ENCODE peak calls at places on chromosomes 11 and 22, in nine cellular contexts. D is PC-3; S is lower lobe of right lung; V is adipocyte; Z is cardiac muscle cell; H is CD8-positive, alpha-beta T cell; L is uterus; X is colonic mucosa; N is tibial nerve. U is an unnamed sample. For H3K27me3 and H3K9me3, the result is how much of the 10 kb centered on the place peaks cover.

GRCh38 chr11:126992065-126992803 is 8.3 kb downstream of the KIRREL3 start:
- DNase-seq in Z (peak), N (no peak), S (no peak), X (no peak), D (peak), H (no peak), L (no peak), V (peak), U (no peak)

GRCh38 chr11:26478710-26479109 is 93.4 kb downstream of the MUC15 start:
- DNase-seq in Z (no peak), H (no peak), N (no peak), V (peak), X (no peak), S (no peak), L (no peak), D (no peak), U (no peak)

GRCh38 chr11:74100735-74101134 is 70.1 kb downstream of the C2CD3 start:
- DNase-seq in S (no peak), Z (no peak), L (no peak), X (no peak), N (no peak), D (no peak), V (no peak), H (no peak), U (no peak)

GRCh38 chr22:50444663-50445062 is 30.2 kb downstream of the SBF1 start:
- DNase-seq in N (peak), X (peak), H (peak), V (peak), D (peak), Z (peak), S (peak), L (no peak), U (no peak)

GRCh38 chr11:67071420-67072284 is 15.0 kb downstream of the RHOD start:
- DNase-seq in H (peak), V (peak), X (peak), Z (peak), S (peak), N (peak), D (peak), L (peak), U (peak)

GRCh38 chr22:46825145-46825544 is 62.7 kb downstream of the TBC1D22A start:
- DNase-seq in S (no peak), N (no peak), D (no peak), L (no peak), Z (no peak), X (no peak), H (no peak), V (no peak), U (no peak)

GRCh38 chr11:4134844-4135243 is 40.2 kb downstream of the RRM1 start:
- DNase-seq in X (no peak), D (peak), H (no peak), V (peak), Z (peak), L (no peak), S (no peak), N (no peak), U (no peak)

GRCh38 chr22:31947296-31947695 is 3.0 kb downstream of the YWHAH start:
- DNase-seq in S (no peak), V (no peak), H (peak), X (peak), L (no peak), N (peak), Z (peak), D (no peak), U (no peak)

GRCh38 chr11:78354741-78355705 is 62.6 kb downstream of the GAB2 start:
- DNase-seq in Z (peak), V (peak), S (peak), H (no peak), L (no peak), D (no peak), N (no peak), X (no peak), U (no peak)

GRCh38 chr11:104410336-104410735 is 246.4 kb upstream of the PDGFD start:
- DNase-seq in S (no peak), V (no peak), D (no peak), X (no peak), L (no peak), H (no peak), N (no peak), Z (peak), U (no peak)

GRCh38 chr22:39292561-39293074 is 26.8 kb downstream of the RPL3 start:
- DNase-seq in Z (peak), V (peak), L (peak), S (peak), D (peak), H (no peak), N (peak), X (peak), U (peak)

GRCh38 chr22:37207981-37208380 is 4.3 kb downstream of the SSTR3 start:
- DNase-seq in H (peak), Z (no peak), N (no peak), S (peak), X (no peak), D (no peak), L (no peak), V (no peak), U (no peak)

GRCh38 chr11:118996926-118997626 is 862 bp upstream of the CENATAC start:
- DNase-seq in H (peak), N (no peak), S (no peak), V (peak), L (no peak), X (no peak), Z (peak), D (peak), U (no peak)

GRCh38 chr11:86672007-86672621 is at the start of gene ME3:
- DNase-seq in H (peak), V (peak), X (peak), D (peak), L (peak), N (peak), Z (peak), S (peak), U (peak)

GRCh38 chr11:46679252-46680163 is 20.9 kb downstream of the ARHGAP1 start:
- DNase-seq in V (no peak), N (no peak), Z (no peak), X (no peak), L (no peak), S (no peak), D (no peak), H (no peak), U (no peak)

GRCh38 chr11:15697437-15698236 is 582.9 kb downstream of the INSC start:
- DNase-seq in V (no peak), S (no peak), N (no peak), D (no peak), L (no peak), H (no peak), Z (no peak), X (no peak), U (no peak)

GRCh38 chr11:14376920-14377319 is 17.9 kb upstream of the RRAS2 start:
- DNase-seq in N (no peak), Z (no peak), V (no peak), D (peak), H (no peak), S (no peak), L (no peak), X (no peak), U (no peak)

GRCh38 chr22:39472570-39473556 is 16.1 kb downstream of the MGAT3 start:
- DNase-seq in N (no peak), Z (peak), X (peak), D (no peak), V (no peak), H (no peak), S (no peak), L (no peak), U (no peak)

GRCh38 chr11:60838132-60838531 is 3.8 kb upstream of the CCDC86 start:
- DNase-seq in N (no peak), S (no peak), L (no peak), D (no peak), X (no peak), H (no peak), V (peak), Z (peak), U (no peak)

GRCh38 chr11:34755671-34756070 is 134.8 kb downstream of the EHF start:
- DNase-seq in S (no peak), H (no peak), X (no peak), L (no peak), D (no peak), Z (no peak), N (no peak), V (no peak), U (no peak)

GRCh38 chr11:67354314-67355022 is 1.1 kb upstream of the POLD4 start:
- DNase-seq in L (peak), N (no peak), V (peak), X (peak), H (no peak), D (peak), Z (peak), S (peak), U (peak)

GRCh38 chr11:112161012-112161411 is 2.9 kb downstream of the IL18 start:
- DNase-seq in L (no peak), N (no peak), V (peak), D (no peak), X (no peak), Z (peak), H (no peak), S (no peak), U (no peak)

GRCh38 chr11:118009821-118010737 is 23.9 kb downstream of the IL10RA start:
- DNase-seq in S (no peak), L (no peak), X (no peak), V (no peak), D (no peak), H (no peak), N (no peak), Z (no peak), U (peak)

GRCh38 chr11:908273-908672 is 2.3 kb downstream of the CHID1 start:
- DNase-seq in X (no peak), S (no peak), V (no peak), Z (no peak), L (no peak), H (no peak), N (no peak), D (peak), U (no peak)

GRCh38 chr22:44575344-44576268 is 77.6 kb upstream of the RTL6 start:
- DNase-seq in H (no peak), L (no peak), Z (no peak), X (no peak), D (no peak), N (no peak), S (no peak), V (no peak), U (no peak)

GRCh38 chr11:31959711-31960110 is 131.2 kb upstream of the RCN1 start:
- DNase-seq in Z (no peak), H (no peak), S (no peak), D (peak), N (no peak), L (no peak), V (no peak), X (no peak), U (no peak)

GRCh38 chr11:76666408-76666807 is 4.1 kb downstream of the LRRC32 start:
- DNase-seq in L (peak), S (peak), H (no peak), V (peak), X (no peak), N (no peak), D (no peak), Z (peak), U (no peak)

GRCh38 chr11:91244921-91245320 is 979.7 kb upstream of the FAT3 start:
- DNase-seq in V (no peak), H (no peak), N (no peak), L (no peak), Z (no peak), D (no peak), X (no peak), S (no peak), U (no peak)

GRCh38 chr11:9280655-9281301 is 15.6 kb upstream of the DENND5A start:
- DNase-seq in N (no peak), X (peak), Z (peak), D (peak), S (no peak), H (peak), V (peak), L (no peak), U (peak)

GRCh38 chr22:37501610-37502341 is 15.6 kb upstream of the MFNG start:
- DNase-seq in V (no peak), L (peak), S (peak), X (peak), N (peak), D (peak), H (no peak), Z (peak), U (peak)

GRCh38 chr11:46404476-46405017 is 13.0 kb upstream of the CHRM4 start:
- DNase-seq in N (no peak), H (no peak), V (peak), L (no peak), X (no peak), D (no peak), S (no peak), Z (no peak), U (no peak)

GRCh38 chr11:20261526-20261925 is 101.3 kb upstream of the DBX1 start:
- DNase-seq in L (no peak), N (no peak), S (no peak), H (no peak), D (no peak), X (no peak), V (no peak), Z (peak), U (no peak)

GRCh38 chr11:81218440-81218839 is 1515.2 kb downstream of the FAM181B start:
- DNase-seq in V (no peak), S (no peak), D (no peak), H (no peak), L (no peak), N (no peak), X (no peak), Z (no peak), U (no peak)

GRCh38 chr11:925496-926301 is at the start of gene AP2A2:
- DNase-seq in L (peak), S (peak), H (peak), X (peak), V (peak), D (peak), Z (peak), N (peak), U (peak)

DNA sequence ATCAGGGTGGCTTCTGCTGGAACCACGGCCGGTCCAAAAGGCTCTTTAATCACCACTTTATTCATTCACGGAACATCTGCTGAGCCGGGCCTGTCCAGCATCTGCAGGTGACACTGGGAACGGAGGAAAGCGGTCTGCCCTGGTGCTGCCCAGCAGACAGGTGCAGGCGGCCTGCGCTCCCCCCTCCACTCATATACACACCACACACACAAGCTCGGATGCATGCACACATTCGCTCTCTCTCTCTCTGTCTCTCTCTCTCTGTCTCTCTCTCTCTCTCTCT is 736.9 kb downstream of the BRD1 start:
- DNase-seq in L (no peak), D (no peak), S (no peak), V (no peak), N (no peak), Z (no peak), H (no peak), X (no peak), U (no peak)
- H3K27me3 ChIP-seq in L (under half), D (under half), S (under half), V (under half), N (under half), Z (under half), H (under half), X (under half), U (under half)

GRCh38 chr11:23997356-23997755 is 499.5 kb upstream of the LUZP2 start:
- DNase-seq in S (no peak), H (no peak), V (no peak), N (no peak), D (no peak), Z (no peak), X (no peak), L (no peak), U (no peak)
- H3K9me3 ChIP-seq in S (under half), H (under half), V (under half), N (under half), D (under half), Z (under half), X (under half), L (under half), U (under half)

DNA sequence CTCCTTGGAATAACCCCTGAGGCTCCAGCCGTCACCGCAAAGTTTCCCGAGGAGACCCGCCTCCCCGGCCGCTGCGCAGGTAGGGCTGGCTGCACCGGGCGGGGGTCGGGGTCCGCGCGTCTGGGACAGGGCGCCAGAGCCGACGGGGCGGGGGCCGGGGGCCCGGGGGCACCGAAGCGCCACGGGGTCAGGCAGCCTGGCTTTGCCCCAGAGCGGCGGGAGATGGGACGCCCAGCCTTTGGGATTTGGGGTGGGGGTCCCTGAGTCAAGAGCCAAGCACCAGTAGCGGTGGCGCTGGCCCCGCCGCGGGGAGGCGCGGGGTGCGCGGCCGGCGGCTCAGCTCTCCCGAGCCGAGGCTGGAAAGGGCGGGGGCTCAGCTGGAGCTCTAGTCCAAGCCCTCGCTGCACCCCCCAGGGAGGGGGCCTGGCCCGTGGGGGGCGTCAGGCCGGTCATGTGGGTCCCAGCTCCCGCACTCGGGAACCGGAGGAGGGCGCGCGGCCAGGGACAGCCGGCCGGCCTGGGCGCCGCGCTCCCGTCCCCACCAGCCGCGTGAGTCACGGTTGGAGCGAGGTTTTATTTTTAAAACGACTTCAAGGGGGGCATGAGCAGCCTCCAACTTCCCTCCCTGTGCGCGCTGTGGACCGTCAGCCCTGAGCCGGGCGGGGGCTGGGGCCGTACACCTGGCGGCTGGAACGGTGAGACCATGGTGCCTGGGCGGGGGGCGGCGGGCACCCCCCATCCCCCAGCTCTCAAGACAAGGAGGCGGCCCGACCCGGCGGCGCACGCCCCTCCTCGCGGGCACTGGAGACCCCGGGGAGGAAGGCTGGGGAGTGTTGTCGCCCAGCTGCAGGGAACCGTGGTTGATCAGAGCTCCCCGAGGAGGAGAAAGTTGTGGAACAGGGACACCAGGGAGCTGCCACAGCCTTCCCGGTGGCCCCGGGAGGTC is 623 bp downstream of the FLRT1 start:
- DNase-seq in V (peak), D (peak), X (no peak), Z (peak), H (no peak), S (no peak), N (no peak), L (peak), U (no peak)
- H3K27me3 ChIP-seq in V (under half), D (under half), X (under half), Z (half or more), H (under half), S (under half), N (under half), L (under half), U (under half)

DNA sequence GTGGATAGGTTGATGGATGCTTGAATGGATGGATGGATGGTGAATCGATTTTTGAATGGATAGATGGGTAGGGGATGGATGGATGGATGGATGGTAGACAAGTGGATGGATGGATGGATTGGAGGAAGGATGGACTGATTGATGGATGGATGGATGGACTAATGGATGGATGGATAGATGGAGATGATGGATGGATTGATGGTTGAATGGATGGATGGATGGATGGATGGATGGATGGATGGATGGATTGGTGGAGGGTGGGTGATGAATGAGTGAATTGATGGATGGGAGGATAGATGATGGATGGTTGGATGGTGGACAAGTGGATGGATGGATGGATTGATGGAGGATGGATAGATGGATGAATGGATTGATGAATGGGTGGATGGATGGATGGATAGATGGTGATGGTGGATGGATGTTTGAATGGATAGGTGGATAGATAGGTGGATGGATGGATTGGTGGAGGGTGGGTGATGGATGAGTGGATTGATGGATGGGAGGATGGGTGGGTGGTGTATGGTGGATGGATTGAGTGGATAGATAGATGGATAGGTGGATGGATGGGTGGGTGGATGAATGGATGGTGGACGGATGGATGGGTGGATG is 1140.9 kb downstream of the BRD1 start:
- DNase-seq in V (no peak), X (no peak), N (no peak), H (no peak), Z (no peak), L (no peak), D (no peak), S (no peak), U (no peak)
- H3K9me3 ChIP-seq in V (under half), X (under half), N (under half), H (under half), Z (under half), L (under half), D (under half), S (under half), U (under half)

GRCh38 chr22:28951530-28951929 is 68.2 kb downstream of the ZNRF3 start:
- DNase-seq in H (no peak), Z (no peak), X (no peak), V (no peak), D (no peak), L (no peak), N (no peak), S (no peak), U (no peak)
- H3K27me3 ChIP-seq in H (under half), Z (under half), X (under half), V (under half), D (under half), L (under half), N (under half), S (under half), U (under half)

GRCh38 chr11:44090539-44090938 is 4.9 kb upstream of the EXT2 start:
- DNase-seq in S (no peak), L (no peak), N (no peak), V (no peak), Z (no peak), H (no peak), X (no peak), D (no peak), U (no peak)

GRCh38 chr11:44085330-44085729 is 10.1 kb upstream of the EXT2 start:
- DNase-seq in D (no peak), L (no peak), N (no peak), H (no peak), S (no peak), Z (no peak), X (no peak), V (no peak), U (no peak)

GRCh38 chr11:44083906-44084305 is 11.6 kb upstream of the EXT2 start:
- DNase-seq in S (no peak), X (no peak), H (no peak), Z (peak), N (no peak), D (no peak), V (no peak), L (peak), U (no peak)

GRCh38 chr11:44088377-44088776 is 7.1 kb upstream of the EXT2 start:
- DNase-seq in D (no peak), S (no peak), N (no peak), H (no peak), L (no peak), X (no peak), Z (no peak), V (no peak), U (no peak)

DNA sequence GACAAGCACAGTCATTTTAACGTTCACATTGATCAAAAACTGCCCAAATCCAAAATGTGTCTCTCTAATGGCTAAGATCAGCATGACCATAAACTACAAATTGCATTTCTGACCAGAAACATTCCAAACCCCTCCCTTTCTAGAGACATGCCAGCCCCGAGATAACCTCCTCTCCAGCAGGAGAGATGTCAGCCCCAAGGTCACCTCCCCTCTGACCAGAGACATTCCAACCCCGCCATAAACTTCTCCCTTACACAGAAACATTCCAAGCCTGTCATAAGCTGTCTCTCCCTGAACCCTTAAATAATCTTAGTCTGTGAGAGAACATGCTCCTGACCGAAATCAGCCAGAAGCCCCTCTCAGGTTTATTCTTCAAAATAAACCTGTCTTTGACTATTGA is 6.6 kb upstream of the EXT2 start:
- DNase-seq in S (no peak), H (no peak), D (no peak), N (no peak), Z (no peak), L (no peak), V (no peak), X (no peak), U (no peak)
- H3K9me3 ChIP-seq in S (under half), H (under half), D (under half), N (under half), Z (under half), L (under half), V (under half), X (under half), U (under half)

U was measured in right atrium auricular region.